ENCODE peak calls at places on chromosomes 7 and 10, in six cellular contexts. W, M, G, D, N and Q are unnamed samples.

GRCh38 chr10:60914676-60915075 is 29.3 kb downstream of the RHOBTB1 start:
- DNase-seq in N (no peak), W (no peak), M (no peak), D (peak; percentile 97), G (no peak), Q (no peak)

GRCh38 chr7:120743128-120743527 is 114.8 kb downstream of the TSPAN12 start:
- DNase-seq in G (no peak), M (no peak), D (no peak), W (no peak), N (no peak), Q (peak; percentile 32)

GRCh38 chr10:56586391-56586790 is 225.3 kb upstream of the ZWINT start:
- DNase-seq in D (no peak), G (no peak), M (no peak), W (no peak), N (no peak), Q (no peak)

GRCh38 chr7:139570119-139570518 is 46.6 kb downstream of the CLEC2L start:
- DNase-seq in D (no peak), N (no peak), W (no peak), M (no peak), G (no peak), Q (no peak)

GRCh38 chr10:10901906-10902305 is 115.8 kb upstream of the CELF2 start:
- DNase-seq in G (no peak), D (no peak), W (no peak), N (no peak), M (no peak), Q (no peak)

GRCh38 chr10:44253769-44254462 is 131.0 kb downstream of the CXCL12 start:
- DNase-seq in N (no peak), D (peak; percentile 89), W (no peak), G (no peak), M (no peak), Q (no peak)

GRCh38 chr10:69073731-69074130 is 14.2 kb upstream of the SRGN start:
- DNase-seq in M (no peak), N (no peak), D (no peak), W (no peak), G (no peak), Q (no peak)

GRCh38 chr10:89390875-89391576 is 1.4 kb upstream of the IFIT1 start:
- DNase-seq in D (no peak), M (peak; percentile 53), G (no peak), N (no peak), W (no peak), Q (peak; percentile 8)

GRCh38 chr7:8212638-8213037 is 49.3 kb downstream of the ICA1 start:
- DNase-seq in W (no peak), M (no peak), D (no peak), N (no peak), G (no peak), Q (peak; percentile 73)

GRCh38 chr7:113283861-113284260 is 165.5 kb upstream of the SMIM30 start:
- DNase-seq in M (no peak), W (no peak), N (no peak), G (no peak), D (peak; percentile 73), Q (no peak)

GRCh38 chr7:36036590-36036989 is 116.5 kb upstream of the EEPD1 start:
- DNase-seq in W (no peak), M (no peak), N (no peak), D (peak; percentile 36), G (no peak), Q (no peak)

GRCh38 chr7:100486111-100486636 is 2.4 kb downstream of the NYAP1 start:
- DNase-seq in G (no peak), D (no peak), N (no peak), W (no peak), M (no peak), Q (no peak)

GRCh38 chr7:14836571-14837189 is 65.9 kb downstream of the DGKB start:
- DNase-seq in N (no peak), M (peak; percentile 73), G (no peak), D (peak; percentile 81), W (no peak), Q (peak; percentile 94)

GRCh38 chr7:95886501-95887090 is 114.2 kb downstream of the DYNC1I1 start:
- DNase-seq in D (peak; percentile 4), W (no peak), N (no peak), G (no peak), M (peak; percentile 34), Q (peak; percentile 49)

GRCh38 chr7:40659231-40659630 is 524.4 kb downstream of the SUGCT start:
- DNase-seq in W (no peak), G (no peak), D (peak; percentile 10), N (no peak), M (no peak), Q (no peak)

GRCh38 chr7:82616059-82616723 is 172.6 kb upstream of the CACNA2D1 start:
- DNase-seq in G (no peak), M (no peak), D (no peak), N (no peak), W (no peak), Q (no peak)

GRCh38 chr10:8511026-8511425 is 456.5 kb downstream of the GATA3 start:
- DNase-seq in W (no peak), M (no peak), D (no peak), N (no peak), G (no peak), Q (no peak)

GRCh38 chr7:134327896-134328295 is 11.2 kb upstream of the SLC35B4 start:
- DNase-seq in M (peak; percentile 22), D (peak; percentile 69), W (peak; percentile 54), G (no peak), N (peak; percentile 8), Q (peak; percentile 69)

GRCh38 chr10:5805680-5806079 is 7.6 kb downstream of the GDI2 start:
- DNase-seq in W (no peak), G (no peak), M (no peak), D (no peak), N (no peak), Q (no peak)

GRCh38 chr7:98398567-98399372 is 2.1 kb downstream of the BAIAP2L1 start:
- DNase-seq in G (no peak), N (no peak), M (peak; percentile 2), D (no peak), W (no peak), Q (no peak)

GRCh38 chr10:79321494-79321882 is 25.8 kb upstream of the PPIF start:
- DNase-seq in D (no peak), G (no peak), N (no peak), W (no peak), M (no peak), Q (no peak)

GRCh38 chr7:35498416-35498815 is 196.5 kb downstream of the HERPUD2 start:
- DNase-seq in W (no peak), M (no peak), G (no peak), D (no peak), N (no peak), Q (no peak)

GRCh38 chr7:135537905-135538304 is 19.8 kb upstream of the NUP205 start:
- DNase-seq in M (no peak), G (no peak), W (no peak), N (no peak), D (no peak), Q (no peak)

GRCh38 chr10:29555091-29555745 is 79.6 kb downstream of the SVIL start:
- DNase-seq in W (no peak), N (no peak), G (no peak), D (no peak), M (no peak), Q (no peak)

GRCh38 chr7:129341838-129342806 is 92.1 kb upstream of the STRIP2 start:
- DNase-seq in W (no peak), D (no peak), M (no peak), G (no peak), N (no peak), Q (no peak)